ENCODE peak calls at places on chromosomes 7 and 10, in eight cellular contexts. One of them, this sample, is unnamed.

GRCh38 chr10:111123883-111124282 is 47.1 kb downstream of the ADRA2A start:
- DNase-seq in NCI-H1694: no peak
- DNase-seq in KG1: no peak
- DNase-seq in SJSA1: no peak
- DNase-seq in T-cell: no peak
- DNase-seq in anterior cingulate cortex: no peak
- DNase-seq in NCI-H345: no peak
- DNase-seq in stimulated activated CD4-positive, alpha-beta T cell treated with anti-CD3 and anti-CD28 coated beads, TNF-alpha, amount 100 ng/mL, for 24 hours: no peak
- DNase-seq in this sample: no peak

GRCh38 chr7:82183633-82184032 is 259.9 kb downstream of the CACNA2D1 start:
- DNase-seq in KG1: no peak
- DNase-seq in stimulated activated CD4-positive, alpha-beta T cell treated with anti-CD3 and anti-CD28 coated beads, TNF-alpha, amount 100 ng/mL, for 24 hours: no peak
- DNase-seq in T-cell: no peak
- DNase-seq in NCI-H345: no peak
- DNase-seq in SJSA1: no peak
- DNase-seq in NCI-H1694: no peak
- DNase-seq in anterior cingulate cortex: no peak
- DNase-seq in this sample: no peak

GRCh38 chr10:119817991-119818888 is 54.4 kb downstream of the MCMBP start:
- DNase-seq in SJSA1: no peak
- DNase-seq in stimulated activated CD4-positive, alpha-beta T cell treated with anti-CD3 and anti-CD28 coated beads, TNF-alpha, amount 100 ng/mL, for 24 hours: no peak
- DNase-seq in NCI-H1694: no peak
- DNase-seq in T-cell: no peak
- DNase-seq in NCI-H345: no peak
- DNase-seq in KG1: no peak
- DNase-seq in anterior cingulate cortex: peak
- DNase-seq in this sample: peak

GRCh38 chr10:95208702-95209391 is 14.8 kb downstream of the ACSM6 start:
- DNase-seq in T-cell: no peak
- DNase-seq in NCI-H1694: no peak
- DNase-seq in SJSA1: peak
- DNase-seq in stimulated activated CD4-positive, alpha-beta T cell treated with anti-CD3 and anti-CD28 coated beads, TNF-alpha, amount 100 ng/mL, for 24 hours: no peak
- DNase-seq in NCI-H345: peak
- DNase-seq in anterior cingulate cortex: no peak
- DNase-seq in KG1: no peak
- DNase-seq in this sample: no peak

GRCh38 chr7:112414855-112415490 is 35.3 kb upstream of the IFRD1 start:
- DNase-seq in stimulated activated CD4-positive, alpha-beta T cell treated with anti-CD3 and anti-CD28 coated beads, TNF-alpha, amount 100 ng/mL, for 24 hours: no peak
- DNase-seq in NCI-H1694: peak
- DNase-seq in SJSA1: peak
- DNase-seq in T-cell: no peak
- DNase-seq in NCI-H345: peak
- DNase-seq in KG1: no peak
- DNase-seq in anterior cingulate cortex: no peak
- DNase-seq in this sample: peak

GRCh38 chr10:104209575-104210198 is 22.5 kb downstream of the CFAP43 start:
- DNase-seq in KG1: no peak
- DNase-seq in NCI-H1694: peak
- DNase-seq in NCI-H345: peak
- DNase-seq in SJSA1: peak
- DNase-seq in T-cell: peak
- DNase-seq in stimulated activated CD4-positive, alpha-beta T cell treated with anti-CD3 and anti-CD28 coated beads, TNF-alpha, amount 100 ng/mL, for 24 hours: peak
- DNase-seq in anterior cingulate cortex: no peak
- DNase-seq in this sample: peak

GRCh38 chr7:17934094-17934493 is 6.2 kb downstream of the SNX13 start:
- DNase-seq in stimulated activated CD4-positive, alpha-beta T cell treated with anti-CD3 and anti-CD28 coated beads, TNF-alpha, amount 100 ng/mL, for 24 hours: no peak
- DNase-seq in T-cell: no peak
- DNase-seq in anterior cingulate cortex: no peak
- DNase-seq in SJSA1: no peak
- DNase-seq in NCI-H345: no peak
- DNase-seq in KG1: no peak
- DNase-seq in NCI-H1694: no peak
- DNase-seq in this sample: no peak

GRCh38 chr7:159142730-159143129 is 1.9 kb downstream of the VIPR2 start:
- DNase-seq in KG1: no peak
- DNase-seq in T-cell: no peak
- DNase-seq in anterior cingulate cortex: no peak
- DNase-seq in NCI-H345: no peak
- DNase-seq in SJSA1: no peak
- DNase-seq in NCI-H1694: no peak
- DNase-seq in stimulated activated CD4-positive, alpha-beta T cell treated with anti-CD3 and anti-CD28 coated beads, TNF-alpha, amount 100 ng/mL, for 24 hours: no peak
- DNase-seq in this sample: no peak

GRCh38 chr7:73718438-73718881 is 1.0 kb downstream of the STX1A start:
- DNase-seq in NCI-H1694: no peak
- DNase-seq in KG1: no peak
- DNase-seq in T-cell: no peak
- DNase-seq in NCI-H345: no peak
- DNase-seq in stimulated activated CD4-positive, alpha-beta T cell treated with anti-CD3 and anti-CD28 coated beads, TNF-alpha, amount 100 ng/mL, for 24 hours: no peak
- DNase-seq in anterior cingulate cortex: no peak
- DNase-seq in SJSA1: no peak
- DNase-seq in this sample: no peak

GRCh38 chr7:45978010-45978681 is 57.1 kb upstream of the IGFBP3 start:
- DNase-seq in anterior cingulate cortex: no peak
- DNase-seq in KG1: no peak
- DNase-seq in SJSA1: peak
- DNase-seq in NCI-H345: no peak
- DNase-seq in NCI-H1694: no peak
- DNase-seq in stimulated activated CD4-positive, alpha-beta T cell treated with anti-CD3 and anti-CD28 coated beads, TNF-alpha, amount 100 ng/mL, for 24 hours: peak
- DNase-seq in T-cell: no peak
- DNase-seq in this sample: no peak

GRCh38 chr7:43211693-43212092 is 99.2 kb downstream of the HECW1 start:
- DNase-seq in anterior cingulate cortex: no peak
- DNase-seq in T-cell: no peak
- DNase-seq in NCI-H345: no peak
- DNase-seq in SJSA1: peak
- DNase-seq in stimulated activated CD4-positive, alpha-beta T cell treated with anti-CD3 and anti-CD28 coated beads, TNF-alpha, amount 100 ng/mL, for 24 hours: no peak
- DNase-seq in KG1: no peak
- DNase-seq in NCI-H1694: no peak
- DNase-seq in this sample: no peak

This sample was measured in cerebellum.